ENCODE peak calls at places on chromosome 5, in seven cellular contexts. R is left lung, M is left ventricle myocardium inferior, N is activated B cell treated with CpG ODN at 0.5 μM for 24 hours, J is glutamatergic neuron, Y is nephron progenitor cell, Q is HFFc6. L is an unnamed sample.

GRCh38 chr5:98464737-98465330 is 308.6 kb upstream of the RGMB start:
- DNase-seq in M (no peak), R (no peak), Q (no peak), Y (no peak), N (no peak), J (no peak), L (no peak)

GRCh38 chr5:95241155-95241554 is 43.7 kb downstream of the MCTP1 start:
- DNase-seq in J (no peak), N (no peak), M (no peak), R (no peak), Y (no peak), Q (no peak), L (no peak)

GRCh38 chr5:61055434-61056006 is 106.7 kb downstream of the SMIM15 start:
- DNase-seq in N (no peak), R (no peak), Y (no peak), Q (peak), M (no peak), J (no peak), L (no peak)

GRCh38 chr5:63963926-63964325 is 1.7 kb upstream of the HTR1A start:
- DNase-seq in N (no peak), J (no peak), R (no peak), Y (no peak), Q (no peak), M (no peak), L (no peak)

GRCh38 chr5:158080112-158080511 is 221.2 kb upstream of the CLINT1 start:
- DNase-seq in J (no peak), Q (no peak), Y (no peak), M (no peak), R (no peak), N (no peak), L (no peak)

GRCh38 chr5:34743878-34744277 is 87.8 kb downstream of the RAI14 start:
- DNase-seq in J (no peak), R (no peak), N (no peak), M (no peak), Y (no peak), Q (peak), L (no peak)

GRCh38 chr5:166370928-166371690 is 1920.3 kb upstream of the WWC1 start:
- DNase-seq in R (no peak), M (no peak), Y (no peak), N (no peak), Q (no peak), J (no peak), L (no peak)

GRCh38 chr5:4233671-4234070 is 638.0 kb downstream of the IRX1 start:
- DNase-seq in J (no peak), Y (no peak), Q (no peak), R (no peak), M (no peak), N (no peak), L (no peak)

GRCh38 chr5:150139334-150139733 is 16.3 kb downstream of the PDGFRB start:
- DNase-seq in M (no peak), J (no peak), R (no peak), Y (no peak), Q (peak), N (no peak), L (no peak)

DNA sequence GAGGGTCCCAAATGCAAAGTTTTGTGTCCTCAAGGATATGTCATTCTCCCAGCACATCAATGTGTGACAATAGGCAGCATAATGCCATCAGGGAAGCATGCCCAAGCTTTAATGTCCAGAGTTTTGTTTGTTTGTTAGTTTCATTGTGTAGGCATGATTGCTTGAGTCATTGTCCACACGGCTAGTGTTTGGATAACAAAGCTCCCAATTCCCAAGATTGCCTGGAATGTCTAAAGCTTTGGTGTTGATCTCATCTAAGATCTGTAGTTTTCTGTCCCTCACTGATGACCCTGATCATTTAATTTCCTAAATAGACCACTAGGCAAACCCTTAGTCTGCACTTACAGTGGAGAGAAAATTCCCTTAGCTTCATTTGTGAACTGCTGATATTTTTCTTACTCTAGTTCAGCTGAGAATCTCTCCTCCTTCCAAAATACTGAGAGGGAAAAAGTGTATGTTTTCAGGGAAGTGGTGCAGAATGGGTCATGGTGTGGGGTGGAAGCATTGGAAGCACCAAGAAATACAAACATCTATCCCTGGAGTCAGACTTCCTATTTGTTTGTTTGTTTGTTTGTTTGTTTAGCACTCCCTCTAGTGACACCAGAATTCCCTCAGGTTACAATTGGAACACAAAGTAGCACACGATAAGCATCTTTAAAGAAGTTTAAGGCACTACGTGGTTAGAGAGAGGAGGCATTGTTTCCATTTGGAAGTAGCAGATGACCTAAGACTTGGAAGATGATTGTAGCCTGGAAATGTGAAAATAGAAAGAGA is 127.1 kb downstream of the PRDM6 start:
- DNase-seq in N (no peak), R (no peak), Y (no peak), M (no peak), Q (no peak), J (no peak), L (no peak)
- TF ChIP-seq CTCF in N (no peak), R (no peak), Y (no peak), M (no peak), Q (no peak), J (no peak), L (no peak)

GRCh38 chr5:172193872-172194271 is at the start of gene EFCAB9:
- DNase-seq in Y (no peak), N (no peak), Q (no peak), M (no peak), J (no peak), R (no peak), L (no peak)
- TF ChIP-seq CTCF in Y (no peak), N (no peak), Q (no peak), M (no peak), J (no peak), R (no peak), L (no peak)

GRCh38 chr5:35938518-35939227 is at the start of gene CAPSL:
- DNase-seq in M (no peak), R (no peak), N (no peak), Y (peak), Q (peak), J (no peak), L (no peak)

DNA sequence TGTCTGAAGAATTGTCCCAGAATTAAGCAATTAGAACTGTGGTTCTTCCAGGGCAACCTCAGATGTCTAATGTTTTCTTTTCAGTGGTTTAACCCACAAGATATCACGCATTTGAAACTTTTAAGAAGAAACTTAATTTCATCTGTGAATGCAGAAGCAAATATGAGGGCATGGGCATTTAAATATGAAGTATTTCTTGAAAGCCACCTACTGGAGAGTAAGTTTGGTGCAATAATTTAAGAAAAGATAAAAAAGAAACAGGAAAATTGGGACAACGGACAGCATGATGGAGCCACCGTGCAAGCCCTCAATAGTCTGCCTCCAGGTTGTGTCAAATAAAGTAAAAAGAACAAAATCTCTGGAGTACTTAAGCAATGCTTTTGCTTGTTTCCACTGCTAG is 1.2 kb upstream of the CAPSL start:
- DNase-seq in Y (no peak), R (no peak), Q (no peak), N (no peak), M (no peak), J (no peak), L (no peak)
- TF ChIP-seq CTCF in Y (no peak), R (no peak), Q (peak), N (no peak), M (no peak), J (peak), L (no peak)

DNA sequence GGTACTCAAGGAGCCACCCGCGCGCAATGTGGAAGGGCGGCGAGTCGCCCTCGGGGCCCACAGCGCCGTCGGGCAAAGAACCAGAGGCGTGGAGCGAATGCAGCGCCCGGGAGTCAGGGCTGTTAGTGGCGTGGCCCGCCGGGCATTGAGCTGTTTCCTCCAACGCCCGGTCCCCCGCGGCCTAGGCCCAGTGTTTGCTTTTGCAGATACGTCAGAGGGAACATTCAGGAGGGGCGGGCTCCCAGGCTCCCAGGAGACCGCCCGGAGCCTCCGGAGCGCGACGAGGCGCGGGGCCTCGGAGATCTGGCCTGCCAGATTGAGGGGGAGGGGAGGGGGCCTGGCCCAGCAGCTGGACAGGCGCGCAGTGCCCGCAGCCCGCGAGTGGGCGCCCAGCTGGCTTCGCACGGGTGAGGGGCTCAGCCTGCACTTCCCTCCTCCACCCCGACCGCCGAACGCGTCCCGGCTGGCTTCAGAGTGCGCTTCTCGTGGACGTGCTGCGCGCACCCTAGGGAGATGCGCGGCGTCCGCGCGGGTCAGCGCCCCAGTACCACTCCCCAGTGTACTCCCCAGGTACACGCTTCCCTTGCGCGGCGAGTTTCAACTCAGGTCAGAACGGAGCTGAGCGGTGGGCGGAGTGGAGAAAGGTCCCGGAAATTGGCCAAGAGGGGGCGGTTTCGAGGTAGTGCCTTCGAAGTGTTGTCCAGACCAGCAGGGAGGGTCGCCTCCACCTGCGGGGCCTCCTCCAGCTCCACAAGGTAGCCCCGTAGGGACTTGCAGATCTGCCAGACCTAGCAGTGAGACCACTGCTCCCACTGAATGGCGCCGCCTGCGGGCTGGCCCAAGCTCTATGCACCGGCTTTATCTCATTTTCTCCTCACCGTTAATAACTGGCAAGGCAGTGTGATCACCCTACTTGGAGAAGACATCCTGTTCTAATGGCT is 130.4 kb downstream of the TMEM174 start:
- DNase-seq in R (peak), J (peak), Y (peak), M (no peak), Q (no peak), N (no peak), L (no peak)
- TF ChIP-seq CTCF in R (no peak), J (peak), Y (peak), M (no peak), Q (no peak), N (no peak), L (no peak)

GRCh38 chr5:8685704-8686103 is 816.8 kb downstream of the MTRR start:
- DNase-seq in N (no peak), R (no peak), J (no peak), Y (no peak), Q (no peak), M (no peak), L (no peak)
- TF ChIP-seq CTCF in N (no peak), R (no peak), J (no peak), Y (no peak), Q (no peak), M (no peak), L (no peak)

GRCh38 chr5:8905021-8905420 is 640.9 kb downstream of the SEMA5A start:
- DNase-seq in R (no peak), Q (peak), Y (no peak), M (no peak), N (no peak), J (no peak), L (no peak)

GRCh38 chr5:8907168-8907868 is 638.6 kb downstream of the SEMA5A start:
- DNase-seq in N (no peak), J (no peak), Y (no peak), Q (peak), R (no peak), M (no peak), L (no peak)

GRCh38 chr5:8912106-8912505 is 633.8 kb downstream of the SEMA5A start:
- DNase-seq in M (no peak), J (no peak), R (no peak), N (no peak), Y (no peak), Q (peak), L (no peak)

GRCh38 chr5:8906303-8906967 is 639.4 kb downstream of the SEMA5A start:
- DNase-seq in J (no peak), M (no peak), Y (no peak), N (no peak), Q (peak), R (no peak), L (no peak)

GRCh38 chr5:8908055-8908683 is 637.7 kb downstream of the SEMA5A start:
- DNase-seq in M (no peak), Q (peak), N (no peak), R (no peak), J (peak), Y (peak), L (no peak)
- TF ChIP-seq CTCF in M (peak), Q (peak), N (no peak), R (peak), J (peak), Y (peak), L (peak)

GRCh38 chr5:142149363-142149762 is 40.8 kb downstream of the NDFIP1 start:
- DNase-seq in M (no peak), N (no peak), J (no peak), Y (no peak), R (no peak), Q (no peak), L (no peak)
- TF ChIP-seq CTCF in M (no peak), N (no peak), J (no peak), Y (no peak), R (no peak), Q (peak), L (no peak)